ENCODE peak calls at places on chromosomes 7 and 10, in nine cellular contexts. J is NB4, S is gastrocnemius medialis, K is transverse colon, P is ovary, M is body of pancreas, D is GM12878, Z is tibial nerve, R is HCT116. I is an unnamed sample.

GRCh38 chr7:30244340-30244739 is 40.1 kb upstream of the ZNRF2 start:
- DNase-seq in J (no peak), S (no peak), K (no peak), P (no peak), M (no peak), D (no peak), Z (no peak), R (no peak), I (no peak)

GRCh38 chr10:34581871-34582532 is 233.1 kb downstream of the PARD3 start:
- DNase-seq in J (no peak), S (no peak), K (no peak), P (no peak), M (no peak), D (no peak), Z (no peak), R (no peak), I (no peak)

GRCh38 chr10:100802196-100802595 is 56.8 kb downstream of the PAX2 start:
- DNase-seq in J (no peak), S (no peak), K (no peak), P (no peak), M (no peak), D (no peak), Z (no peak), R (no peak), I (no peak)

GRCh38 chr7:66326501-66327180 is 121.5 kb downstream of the TPST1 start:
- DNase-seq in J (no peak), S (no peak), K (no peak), P (no peak), M (no peak), D (no peak), Z (no peak), R (no peak), I (no peak)

GRCh38 chr10:132163278-132163765 is 23.4 kb upstream of the DPYSL4 start:
- DNase-seq in J (peak), S (no peak), K (peak), P (no peak), M (no peak), D (no peak), Z (no peak), R (peak), I (no peak)

GRCh38 chr7:142478479-142479220 is 220.8 kb upstream of the PRSS58 start:
- DNase-seq in J (peak), S (peak), K (peak), P (no peak), M (peak), D (no peak), Z (no peak), R (peak), I (no peak)

GRCh38 chr7:42064534-42064933 is 172.5 kb downstream of the GLI3 start:
- DNase-seq in J (peak), S (no peak), K (no peak), P (no peak), M (no peak), D (no peak), Z (no peak), R (no peak), I (no peak)

GRCh38 chr10:129761981-129762956 is 201.8 kb downstream of the EBF3 start:
- DNase-seq in J (no peak), S (no peak), K (no peak), P (no peak), M (no peak), D (no peak), Z (no peak), R (no peak), I (peak)

GRCh38 chr10:60569681-60570080 is 180.0 kb upstream of the ANK3 start:
- DNase-seq in J (no peak), S (no peak), K (no peak), P (no peak), M (no peak), D (no peak), Z (no peak), R (no peak), I (no peak)

GRCh38 chr10:116073025-116073424 is 200.0 kb downstream of the GFRA1 start:
- DNase-seq in J (no peak), S (no peak), K (no peak), P (no peak), M (no peak), D (no peak), Z (no peak), R (no peak), I (no peak)

GRCh38 chr10:932589-932988 is 1.1 kb upstream of the LARP4B start:
- DNase-seq in J (no peak), S (peak), K (no peak), P (peak), M (no peak), D (no peak), Z (no peak), R (no peak), I (no peak)

GRCh38 chr10:120941468-120941867 is 90.3 kb downstream of the WDR11 start:
- DNase-seq in J (no peak), S (no peak), K (no peak), P (no peak), M (no peak), D (no peak), Z (no peak), R (no peak), I (no peak)

GRCh38 chr7:145902123-145902522 is 214.5 kb upstream of the CNTNAP2 start:
- DNase-seq in J (no peak), S (no peak), K (no peak), P (no peak), M (no peak), D (no peak), Z (no peak), R (no peak), I (no peak)

GRCh38 chr10:119215371-119215770 is 8.0 kb downstream of the GRK5 start:
- DNase-seq in J (no peak), S (no peak), K (no peak), P (no peak), M (no peak), D (no peak), Z (no peak), R (no peak), I (no peak)

GRCh38 chr7:2202901-2203550 is 29.7 kb downstream of the MAD1L1 start:
- DNase-seq in J (no peak), S (peak), K (no peak), P (peak), M (no peak), D (no peak), Z (no peak), R (no peak), I (no peak)

GRCh38 chr7:77223261-77223660 is 23.6 kb upstream of the FGL2 start:
- DNase-seq in J (peak), S (no peak), K (no peak), P (no peak), M (no peak), D (no peak), Z (no peak), R (no peak), I (no peak)

GRCh38 chr7:46080595-46081159 is 159.6 kb upstream of the IGFBP3 start:
- DNase-seq in J (no peak), S (no peak), K (no peak), P (no peak), M (no peak), D (no peak), Z (no peak), R (no peak), I (no peak)

GRCh38 chr10:114498413-114499111 is 94.3 kb upstream of the AFAP1L2 start:
- DNase-seq in J (peak), S (no peak), K (no peak), P (no peak), M (no peak), D (peak), Z (no peak), R (no peak), I (peak)

DNA sequence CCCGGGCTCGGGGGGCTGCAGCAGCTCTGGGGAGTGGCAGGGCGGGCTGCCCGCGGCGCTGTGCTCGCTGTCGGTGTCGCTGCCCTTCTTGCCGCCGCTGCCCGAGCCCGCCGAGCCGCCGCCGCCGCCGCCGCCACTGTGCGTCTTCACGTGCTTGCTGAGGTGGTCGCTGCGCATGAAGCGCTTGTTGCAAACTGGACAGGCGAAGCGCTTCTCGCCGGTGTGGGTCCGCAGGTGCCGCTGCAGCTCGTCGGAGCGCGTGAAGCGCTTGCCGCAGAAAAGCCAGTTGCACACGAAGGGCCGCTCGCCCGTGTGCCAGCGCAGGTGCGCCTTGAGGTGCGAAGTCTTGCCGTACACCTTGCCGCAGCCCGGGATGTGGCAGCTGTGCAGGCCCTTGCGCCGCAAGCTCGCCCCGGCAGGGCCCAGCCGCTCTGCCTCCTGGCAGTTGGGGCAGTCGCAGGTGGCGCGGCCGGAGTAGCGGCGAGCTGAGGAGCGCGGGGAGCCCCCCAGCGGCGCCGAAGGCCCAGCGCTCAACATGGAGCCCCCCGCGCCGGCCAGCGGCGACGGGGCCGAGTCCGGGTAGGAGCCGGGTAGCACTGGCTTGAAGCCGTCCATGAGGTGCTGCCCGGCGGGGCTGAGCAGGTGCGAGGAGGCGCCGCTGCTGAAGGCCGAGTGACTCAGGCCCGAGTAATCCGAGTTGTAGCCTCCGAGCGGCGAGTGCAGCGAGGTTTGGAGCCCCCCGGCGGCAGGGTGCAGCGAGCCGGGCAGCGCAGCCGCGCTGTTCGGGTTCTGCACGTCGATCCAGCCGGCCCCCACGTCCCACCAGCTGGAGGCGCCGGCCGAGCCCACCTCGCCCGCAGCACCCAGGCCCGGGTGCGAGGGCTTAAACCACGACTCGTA is 2.1 kb downstream of the SP8 start:
- DNase-seq in J (no peak), S (no peak), K (no peak), P (no peak), M (no peak), D (no peak), Z (no peak), R (no peak), I (peak)
- TF ChIP-seq CTCF in J (no peak), S (no peak), K (no peak), P (no peak), M (no peak), D (no peak), Z (no peak), R (no peak), I (no peak)

DNA sequence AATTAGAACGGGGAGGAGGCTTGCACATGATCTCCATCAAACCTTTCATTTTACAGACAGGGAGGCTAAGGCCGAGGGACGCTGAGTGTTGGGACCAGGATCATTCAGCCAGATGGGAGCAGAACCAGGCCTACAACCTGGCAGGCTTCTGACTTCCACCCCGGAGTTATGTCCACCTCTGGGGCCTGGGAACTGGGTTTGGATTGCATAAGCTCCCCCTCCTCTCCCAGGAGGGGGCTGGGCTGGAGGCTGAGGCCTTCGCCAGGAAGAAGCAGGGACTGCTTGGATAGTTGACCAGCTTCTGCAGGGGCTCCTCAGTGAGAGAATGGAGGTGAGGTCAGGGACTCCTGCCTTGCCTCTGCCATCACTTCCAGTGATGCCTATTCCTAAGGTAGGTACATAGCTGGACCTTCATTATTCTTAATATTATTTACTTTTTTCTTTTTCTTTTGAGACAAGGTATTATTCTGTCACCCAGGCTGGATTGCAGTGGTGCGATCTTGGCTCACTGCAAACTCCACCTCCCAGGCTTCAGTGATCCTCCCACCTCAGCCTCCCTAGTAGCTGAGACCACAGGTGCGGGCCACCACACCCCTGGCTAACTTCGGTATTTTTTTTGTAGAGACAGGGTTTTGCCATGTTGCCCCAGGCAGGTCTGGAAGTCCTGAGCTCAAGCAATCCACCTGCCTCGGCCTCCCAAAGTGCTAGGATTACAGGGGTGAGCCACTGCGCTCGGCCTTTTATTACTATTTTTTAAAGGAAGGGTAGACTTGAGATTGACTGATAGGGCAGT is 1.3 kb downstream of the SNX10 start:
- DNase-seq in J (peak), S (no peak), K (peak), P (no peak), M (peak), D (no peak), Z (no peak), R (no peak), I (peak)
- H3K4me3 ChIP-seq in J (peak), S (no peak), K (peak), P (no peak), M (no peak), D (peak), Z (peak), R (peak), I (no peak)

GRCh38 chr7:99500637-99501009 is 542 bp upstream of the ZNF394 start:
- DNase-seq in J (no peak), S (no peak), K (no peak), P (no peak), M (no peak), D (no peak), Z (no peak), R (no peak), I (no peak)

GRCh38 chr7:99499713-99500636 is at the start of gene ZNF394:
- DNase-seq in J (peak), S (peak), K (peak), P (peak), M (peak), D (peak), Z (peak), R (peak), I (peak)

GRCh38 chr7:99505324-99505662 is 831 bp downstream of the ZKSCAN5 start:
- DNase-seq in J (no peak), S (no peak), K (no peak), P (no peak), M (no peak), D (no peak), Z (no peak), R (no peak), I (no peak)

GRCh38 chr7:99504281-99504602 is 220 bp upstream of the ZKSCAN5 start:
- DNase-seq in J (no peak), S (no peak), K (no peak), P (no peak), M (no peak), D (no peak), Z (no peak), R (peak), I (no peak)

DNA sequence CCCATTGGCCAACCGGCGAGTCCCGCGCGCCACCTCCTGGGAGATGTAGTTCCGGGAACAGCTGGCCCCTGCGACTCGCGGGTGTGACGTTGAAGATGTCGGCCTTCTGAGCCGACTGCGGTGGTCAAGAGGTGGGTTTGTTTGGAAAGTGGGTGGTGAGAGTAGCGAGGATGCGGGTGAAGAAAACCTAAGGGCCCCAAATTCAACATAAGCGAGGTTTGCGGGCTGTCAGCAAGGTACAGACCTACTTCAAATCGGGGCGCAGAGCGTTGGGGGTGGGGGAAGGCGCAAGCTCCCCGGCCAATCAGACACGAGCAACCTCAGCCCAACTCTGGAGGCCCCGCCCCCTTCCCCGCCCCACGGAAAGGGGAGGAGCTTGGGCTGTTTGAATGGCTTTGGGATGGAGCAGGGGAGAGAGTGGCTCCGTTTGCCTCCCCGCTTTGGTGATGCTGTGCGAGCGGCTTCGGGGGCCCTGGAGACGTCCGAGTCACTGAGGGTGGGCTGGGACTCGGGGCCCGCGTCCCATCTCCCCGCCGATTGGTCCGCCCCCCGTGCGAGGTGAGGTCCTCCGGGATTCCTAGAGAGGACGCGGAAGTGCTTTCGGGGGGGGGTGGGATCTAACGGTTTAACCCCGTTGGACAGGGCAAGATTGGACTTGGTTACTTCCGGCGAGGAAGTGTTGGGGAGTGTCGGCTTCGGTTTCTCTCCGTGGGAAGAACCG is at the start of gene ZKSCAN5:
- DNase-seq in J (peak), S (peak), K (peak), P (peak), M (peak), D (peak), Z (peak), R (peak), I (peak)
- TF ChIP-seq POLR2A in J (peak), S (peak), K (peak), P (peak), M (peak), D (peak), Z (peak), R (peak), I (peak)

GRCh38 chr7:38881015-38881414 is 28.0 kb downstream of the VPS41 start:
- DNase-seq in J (no peak), S (no peak), K (no peak), P (no peak), M (no peak), D (no peak), Z (no peak), R (no peak), I (no peak)
- TF ChIP-seq CTCF in J (no peak), S (no peak), K (no peak), P (no peak), M (no peak), D (no peak), Z (no peak), R (no peak), I (no peak)

GRCh38 chr10:3452683-3453388 is 280.3 kb upstream of the PITRM1 start:
- DNase-seq in J (no peak), S (no peak), K (no peak), P (no peak), M (no peak), D (no peak), Z (no peak), R (no peak), I (no peak)
- H3K4me3 ChIP-seq in J (no peak), S (no peak), K (no peak), P (no peak), M (no peak), D (no peak), Z (no peak), R (peak), I (no peak)

I was measured in lower leg skin.